ENCODE peak calls at places on chromosomes 12 and 14, in seven cellular contexts. P, S, J, X, U, V and D are unnamed samples. For H3K9me3, the result is how much of the 10 kb centered on the place peaks cover.

GRCh38 chr14:43647302-43647701 is 859.8 kb downstream of the FSCB start:
- DNase-seq in J (no peak), V (no peak), X (no peak), U (no peak), S (no peak), P (peak), D (no peak)

GRCh38 chr12:50200507-50201273 is 33.5 kb upstream of the CERS5 start:
- DNase-seq in X (no peak), J (no peak), S (no peak), V (no peak), U (no peak), P (no peak), D (no peak)

GRCh38 chr14:51368721-51369163 is 128.7 kb downstream of the TMX1 start:
- DNase-seq in P (no peak), S (no peak), U (no peak), V (no peak), X (no peak), J (no peak), D (no peak)

GRCh38 chr12:101074940-101075680 is 134.9 kb downstream of the SLC5A8 start:
- DNase-seq in P (no peak), X (no peak), S (no peak), U (no peak), J (no peak), V (no peak), D (no peak)

GRCh38 chr14:101627913-101628257 is 66.6 kb downstream of the DIO3 start:
- DNase-seq in V (no peak), U (no peak), X (peak), J (no peak), P (no peak), S (no peak), D (no peak)

GRCh38 chr14:69610859-69611263 is 535 bp upstream of the SUSD6 start:
- DNase-seq in S (no peak), X (no peak), V (no peak), J (no peak), P (no peak), U (no peak), D (no peak)

GRCh38 chr12:53078425-53079225 is 565 bp downstream of the SPRYD3 start:
- DNase-seq in S (no peak), J (no peak), X (peak), V (no peak), P (peak), U (peak), D (peak)

GRCh38 chr12:43370299-43370698 is 181.7 kb downstream of the ADAMTS20 start:
- DNase-seq in V (no peak), X (no peak), S (no peak), U (no peak), P (peak), J (no peak), D (no peak)

GRCh38 chr14:91173867-91174266 is 60.0 kb downstream of the DGLUCY start:
- DNase-seq in S (no peak), J (no peak), P (no peak), V (no peak), X (no peak), U (no peak), D (no peak)

GRCh38 chr14:91175802-91176201 is 61.9 kb downstream of the DGLUCY start:
- DNase-seq in X (no peak), P (no peak), J (no peak), U (no peak), V (no peak), S (no peak), D (no peak)

GRCh38 chr14:91175296-91175695 is 61.4 kb downstream of the DGLUCY start:
- DNase-seq in U (no peak), P (no peak), X (no peak), J (no peak), V (no peak), S (no peak), D (no peak)

GRCh38 chr14:91171291-91171690 is 57.4 kb downstream of the DGLUCY start:
- DNase-seq in U (no peak), X (no peak), P (no peak), V (peak), S (no peak), J (no peak), D (no peak)

GRCh38 chr14:91173221-91173670 is 59.4 kb downstream of the DGLUCY start:
- DNase-seq in P (peak), V (peak), X (peak), S (peak), J (peak), U (peak), D (peak)
- TF ChIP-seq CTCF in P (peak), V (peak), X (peak), S (peak), J (peak), U (peak), D (peak)

GRCh38 chr12:133124674-133125073 is 5.4 kb downstream of the ZNF891 start:
- DNase-seq in X (no peak), P (no peak), S (no peak), U (no peak), J (no peak), V (no peak), D (no peak)
- H3K9me3 ChIP-seq in X (under half), P (half or more), S (under half), U (half or more), J (half or more), V (under half), D (under half)

GRCh38 chr14:39433452-39433813 is 1.2 kb upstream of the FBXO33 start:
- DNase-seq in U (no peak), S (no peak), J (no peak), V (no peak), P (no peak), X (no peak), D (no peak)

GRCh38 chr14:39434401-39434800 is 2.2 kb upstream of the FBXO33 start:
- DNase-seq in P (no peak), S (no peak), V (no peak), J (no peak), X (no peak), U (no peak), D (no peak)

GRCh38 chr14:39431416-39432178 is 636 bp downstream of the FBXO33 start:
- DNase-seq in V (peak), P (peak), X (peak), J (peak), S (peak), U (peak), D (peak)

GRCh38 chr14:39432179-39432618 is at the start of gene FBXO33:
- DNase-seq in V (peak), U (peak), P (peak), S (peak), J (peak), X (peak), D (peak)

DNA sequence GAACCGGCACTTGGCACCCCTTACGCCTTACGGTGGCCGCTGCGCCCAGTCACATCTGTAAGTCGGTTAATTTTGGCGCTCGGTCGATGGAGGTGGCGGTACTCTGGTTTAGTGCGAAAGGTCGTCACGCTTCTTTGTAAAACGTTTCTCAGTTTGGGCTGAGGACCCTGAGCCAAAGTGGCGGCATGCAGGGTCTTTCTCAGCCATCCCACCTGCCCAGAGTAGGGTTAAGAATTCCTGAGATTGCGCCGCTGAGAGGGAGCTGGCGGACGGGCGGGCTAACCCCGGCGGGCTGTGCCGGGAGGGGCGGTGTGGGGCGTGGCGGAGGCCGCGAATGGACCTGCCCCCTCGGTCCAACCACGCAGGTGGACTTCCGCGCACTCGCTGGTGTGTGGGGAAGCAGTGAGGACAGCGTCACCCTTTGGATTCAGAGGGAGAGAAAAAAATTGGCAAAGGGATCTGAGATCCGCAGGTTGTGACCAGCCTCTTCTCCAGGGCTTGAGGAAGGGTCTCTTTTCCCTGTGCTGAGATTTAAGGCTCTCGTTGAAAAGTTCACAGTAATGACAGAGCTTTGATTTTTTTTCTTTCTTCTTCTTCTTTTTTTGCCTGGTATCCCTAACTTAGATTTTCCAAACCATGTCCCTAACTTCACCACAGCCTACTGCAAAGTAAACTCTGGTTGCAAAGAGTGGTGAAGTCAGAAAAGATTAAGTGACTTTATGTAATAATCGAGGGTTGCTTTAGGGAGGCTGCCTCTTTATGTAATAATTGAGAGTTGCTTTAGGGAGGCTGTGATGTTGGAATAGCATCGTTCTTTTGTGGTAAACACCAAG is 602 bp upstream of the FBXO33 start:
- DNase-seq in U (peak), X (peak), P (peak), J (peak), S (peak), V (peak), D (peak)
- TF ChIP-seq CTCF in U (no peak), X (no peak), P (peak), J (no peak), S (peak), V (no peak), D (no peak)

DNA sequence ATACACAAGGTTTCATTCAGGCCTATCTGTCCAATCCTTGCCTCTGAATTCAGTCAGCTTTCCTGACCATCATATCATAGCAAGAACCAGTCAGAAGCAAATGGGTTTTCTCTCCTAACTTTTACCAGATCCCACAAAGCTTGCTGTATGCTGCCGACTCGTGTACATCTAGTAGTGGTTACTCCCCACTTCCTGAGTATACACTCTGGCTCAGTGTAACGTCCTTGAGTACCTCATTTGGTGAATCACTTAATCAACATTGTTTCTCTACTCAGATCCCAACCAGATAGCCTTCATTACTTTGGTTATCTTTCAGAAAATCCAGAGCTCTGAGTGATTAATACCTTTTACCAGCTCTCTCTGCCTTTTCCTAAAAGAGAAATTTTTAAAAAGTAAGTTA is 728.2 kb downstream of the GALC start:
- DNase-seq in X (no peak), P (no peak), U (no peak), S (no peak), J (no peak), V (no peak), D (no peak)
- H3K9me3 ChIP-seq in X (under half), P (under half), U (under half), S (under half), J (under half), V (under half), D (under half)

GRCh38 chr14:54658836-54659235 is 91.9 kb downstream of the SAMD4A start:
- DNase-seq in S (no peak), X (no peak), J (no peak), V (no peak), U (no peak), P (no peak), D (no peak)
- TF ChIP-seq CTCF in S (no peak), X (no peak), J (no peak), V (no peak), U (no peak), P (no peak), D (no peak)

GRCh38 chr14:105865266-105865903 is 339.0 kb downstream of the TMEM121 start:
- DNase-seq in S (peak), P (no peak), U (no peak), V (no peak), X (peak), J (no peak), D (no peak)
- H3K9me3 ChIP-seq in S (under half), P (under half), U (under half), V (under half), X (under half), J (under half), D (under half)

GRCh38 chr12:55955800-55956508 is 9.9 kb downstream of the PMEL start:
- DNase-seq in U (peak), V (no peak), J (no peak), X (no peak), P (no peak), S (no peak), D (no peak)
- TF ChIP-seq CTCF in U (peak), V (peak), J (no peak), X (peak), P (no peak), S (no peak), D (peak)

DNA sequence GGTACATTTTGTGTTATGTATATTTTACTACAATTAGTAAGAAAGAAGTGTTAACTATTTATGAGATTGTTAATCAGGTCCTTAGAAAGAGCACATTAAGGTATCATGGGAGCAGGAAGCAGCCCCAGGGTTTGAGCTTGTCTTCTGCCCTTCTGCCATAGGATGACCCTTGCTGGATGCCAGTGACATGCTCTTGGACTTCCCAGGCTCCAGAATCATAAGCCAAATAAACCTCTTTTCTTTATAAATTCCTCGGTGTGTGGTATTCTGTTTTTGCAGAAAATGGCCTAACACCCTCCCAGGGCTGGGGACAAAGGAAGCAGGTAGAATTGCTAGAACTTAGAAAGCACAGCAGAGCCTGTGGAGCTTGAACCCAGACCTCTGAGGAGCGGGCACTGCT is 164.7 kb downstream of the VRK1 start:
- DNase-seq in V (no peak), S (no peak), X (no peak), J (no peak), U (no peak), P (no peak), D (no peak)
- H3K9me3 ChIP-seq in V (under half), S (under half), X (under half), J (under half), U (under half), P (under half), D (under half)

GRCh38 chr12:117243488-117243887 is 53.2 kb upstream of the FBXO21 start:
- DNase-seq in P (no peak), S (no peak), V (no peak), U (no peak), J (no peak), X (no peak), D (no peak)

GRCh38 chr12:117240356-117240755 is 50.1 kb upstream of the FBXO21 start:
- DNase-seq in S (no peak), V (no peak), U (no peak), X (no peak), J (no peak), P (no peak), D (no peak)

GRCh38 chr12:117236456-117237001 is 46.3 kb upstream of the FBXO21 start:
- DNase-seq in U (peak), S (peak), V (peak), P (peak), J (peak), X (peak), D (peak)

GRCh38 chr12:117241697-117242096 is 51.4 kb upstream of the FBXO21 start:
- DNase-seq in J (no peak), P (no peak), V (no peak), S (no peak), U (no peak), X (no peak), D (no peak)
- TF ChIP-seq CTCF in J (no peak), P (no peak), V (no peak), S (no peak), U (no peak), X (no peak), D (no peak)

DNA sequence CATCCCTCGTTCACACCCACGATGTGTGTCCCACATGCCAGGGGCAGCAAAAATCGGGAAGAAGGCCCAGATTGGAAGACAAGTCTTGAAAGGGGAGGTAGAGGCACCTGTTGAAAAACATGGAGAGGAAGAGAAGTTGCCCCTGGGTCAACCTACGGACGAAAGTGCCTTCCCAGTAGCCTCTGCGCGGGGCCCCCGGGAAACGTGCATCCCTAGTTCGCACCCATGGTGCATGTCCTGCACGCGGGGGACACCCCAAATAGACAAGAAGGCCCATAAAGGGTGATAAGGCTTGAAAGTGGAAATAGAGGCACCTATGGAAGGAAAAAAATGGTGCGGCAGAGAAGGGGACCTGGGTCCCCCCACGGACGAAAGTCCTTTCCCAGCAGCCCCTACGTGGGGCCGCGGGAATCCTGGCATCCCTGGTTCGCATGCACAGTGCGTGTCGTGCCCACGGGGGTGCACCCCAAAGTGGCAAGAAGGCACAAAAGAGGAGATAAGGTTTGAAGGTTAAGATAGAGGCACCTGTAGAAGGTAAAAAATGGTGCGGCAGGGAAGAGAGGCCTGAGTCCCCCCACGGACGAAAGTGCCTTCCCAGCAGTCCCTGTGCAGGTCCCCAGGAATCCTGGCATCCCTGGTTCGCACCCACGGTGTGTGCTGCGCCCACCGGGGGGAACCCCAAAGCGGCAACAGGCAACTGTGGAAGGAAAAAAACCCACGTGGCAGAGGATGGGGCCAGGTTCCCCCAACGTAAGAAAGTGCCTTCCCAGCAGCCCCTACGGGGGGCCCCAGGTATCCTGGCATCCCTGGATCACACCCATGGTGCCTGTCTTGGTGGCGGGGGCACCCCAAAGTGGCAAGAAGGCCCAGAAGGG is 278.3 kb downstream of the ALG10 start:
- DNase-seq in S (no peak), V (no peak), U (no peak), X (peak), P (no peak), J (no peak), D (no peak)
- H3K9me3 ChIP-seq in S (under half), V (under half), U (under half), X (under half), P (under half), J (under half), D (under half)